ENCODE peak calls at places on chromosomes 12 and 14, in ten cellular contexts. T is stimulated activated CD4-positive, alpha-beta T cell treated with anti-CD3 and anti-CD28 coated beads, Interleukin-4, amount 100 ng/mL, for 24 hours; H is HFFc6; K is germinal center; C is H4; D is cardiac muscle cell; G is T-cell; U is uterus; I is activated CD4-positive, alpha-beta T cell treated with anti-CD3 and anti-CD28 coated beads, Interleukin-2, amount 50 U/mL, for 4 hours; J is heart left ventricle. Y is an unnamed sample.

GRCh38 chr14:50067723-50068495 is 48.5 kb downstream of the VCPKMT start:
- DNase-seq in K (no peak), T (no peak), C (peak), J (no peak), H (peak), G (no peak), I (no peak), D (no peak), U (no peak), Y (no peak)

GRCh38 chr12:121483950-121484349 is 84.0 kb downstream of the RNF34 start:
- DNase-seq in H (no peak), U (no peak), T (no peak), C (no peak), G (no peak), J (no peak), K (no peak), D (no peak), I (no peak), Y (no peak)

GRCh38 chr12:107134558-107134957 is 41.2 kb upstream of the CRY1 start:
- DNase-seq in K (peak), D (no peak), J (no peak), U (no peak), C (peak), T (peak), H (no peak), I (peak), G (peak), Y (peak)

GRCh38 chr12:79255326-79255725 is 390.8 kb downstream of the SYT1 start:
- DNase-seq in H (no peak), I (no peak), G (no peak), U (no peak), T (no peak), K (no peak), D (no peak), J (no peak), C (no peak), Y (no peak)

GRCh38 chr12:49953961-49954835 is 3.7 kb downstream of the AQP2 start:
- DNase-seq in T (no peak), H (no peak), I (no peak), G (no peak), J (no peak), K (no peak), D (no peak), C (no peak), U (no peak), Y (no peak)

GRCh38 chr14:24780278-24780677 is 146.3 kb upstream of the GZMB start:
- DNase-seq in I (no peak), C (no peak), D (no peak), T (no peak), G (no peak), J (no peak), K (no peak), U (no peak), H (no peak), Y (no peak)

GRCh38 chr12:108305520-108305919 is 33.6 kb downstream of the CMKLR1 start:
- DNase-seq in D (peak), H (peak), K (no peak), T (peak), G (no peak), I (no peak), C (peak), J (peak), U (peak), Y (no peak)

GRCh38 chr14:96567289-96567899 is 65.2 kb downstream of the PAPOLA start:
- DNase-seq in C (peak), H (peak), K (no peak), T (no peak), U (no peak), I (no peak), D (peak), J (no peak), G (no peak), Y (no peak)

GRCh38 chr12:3230758-3231375 is 153.7 kb downstream of the TSPAN9 start:
- DNase-seq in I (no peak), G (no peak), T (no peak), U (no peak), J (no peak), K (no peak), H (no peak), D (no peak), C (no peak), Y (no peak)

GRCh38 chr14:71262466-71262865 is 355.2 kb downstream of the PCNX1 start:
- DNase-seq in C (no peak), K (no peak), H (no peak), T (no peak), G (no peak), D (peak), J (no peak), U (no peak), I (no peak), Y (no peak)

GRCh38 chr14:92754956-92755355 is 6.5 kb upstream of the LGMN start:
- DNase-seq in G (no peak), D (no peak), U (no peak), K (no peak), J (no peak), I (no peak), T (no peak), C (no peak), H (no peak), Y (no peak)

GRCh38 chr14:64234877-64235651 is 59.1 kb downstream of the ESR2 start:
- DNase-seq in H (no peak), I (no peak), D (no peak), T (no peak), U (no peak), J (no peak), G (no peak), K (peak), C (peak), Y (peak)

GRCh38 chr12:5305425-5305824 is 126.5 kb upstream of the NTF3 start:
- DNase-seq in C (no peak), D (no peak), U (no peak), G (no peak), T (no peak), J (no peak), H (no peak), K (no peak), I (no peak), Y (no peak)

GRCh38 chr12:94614288-94614721 is 36.1 kb downstream of the TMCC3 start:
- DNase-seq in I (no peak), T (no peak), K (no peak), G (no peak), J (no peak), C (peak), H (no peak), U (no peak), D (peak), Y (no peak)

Y was measured in SK-N-DZ.